ENCODE peak calls at places on chromosomes 13 and 19, in six cellular contexts. A, V, T, Y, N and C are unnamed samples.

GRCh38 chr13:34750078-34750703 is 191.9 kb upstream of the NBEA start:
- DNase-seq in A (no peak), V (peak), T (peak), Y (no peak), N (no peak), C (peak)

GRCh38 chr19:30217461-30217860 is 154.7 kb upstream of the ZNF536 start:
- DNase-seq in A (no peak), V (no peak), T (no peak), Y (no peak), N (no peak), C (no peak)

GRCh38 chr13:51278426-51279130 is 56.4 kb downstream of the FAM124A start:
- DNase-seq in A (no peak), V (no peak), T (no peak), Y (no peak), N (no peak), C (no peak)

GRCh38 chr19:32349724-32350475 is 4.5 kb downstream of the ZNF507 start:
- DNase-seq in A (no peak), V (no peak), T (no peak), Y (no peak), N (peak), C (no peak)

GRCh38 chr19:18659281-18660050 is 22.6 kb downstream of the KLHL26 start:
- DNase-seq in A (no peak), V (peak), T (no peak), Y (no peak), N (no peak), C (no peak)

GRCh38 chr13:21902709-21903098 is 231.8 kb downstream of the FGF9 start:
- DNase-seq in A (no peak), V (no peak), T (no peak), Y (no peak), N (no peak), C (no peak)

GRCh38 chr19:38046254-38047047 is 139.4 kb downstream of the SIPA1L3 start:
- DNase-seq in A (no peak), V (no peak), T (no peak), Y (peak), N (no peak), C (peak)

GRCh38 chr19:42185281-42185680 is 32.2 kb downstream of the DEDD2 start:
- DNase-seq in A (no peak), V (no peak), T (no peak), Y (no peak), N (peak), C (no peak)

GRCh38 chr13:25179011-25179410 is 6.9 kb upstream of the AMER2 start:
- DNase-seq in A (no peak), V (no peak), T (no peak), Y (no peak), N (no peak), C (no peak)

GRCh38 chr13:39417643-39418042 is 185.3 kb downstream of the LHFPL6 start:
- DNase-seq in A (no peak), V (no peak), T (no peak), Y (no peak), N (peak), C (no peak)

GRCh38 chr13:30659980-30660379 is 42.3 kb downstream of the USPL1 start:
- DNase-seq in A (no peak), V (no peak), T (no peak), Y (no peak), N (no peak), C (no peak)

GRCh38 chr13:40389081-40389641 is 277.3 kb downstream of the FOXO1 start:
- DNase-seq in A (no peak), V (no peak), T (no peak), Y (no peak), N (no peak), C (no peak)

GRCh38 chr19:2014731-2015610 is 543 bp downstream of the BTBD2 start:
- DNase-seq in A (no peak), V (no peak), T (peak), Y (no peak), N (no peak), C (no peak)

GRCh38 chr19:19900124-19900523 is 622 bp upstream of the ZNF93 start:
- DNase-seq in A (no peak), V (no peak), T (no peak), Y (no peak), N (peak), C (no peak)

GRCh38 chr19:1237027-1237659 is 662 bp downstream of the CBARP start:
- DNase-seq in A (no peak), V (no peak), T (peak), Y (no peak), N (no peak), C (no peak)

GRCh38 chr13:26060366-26060765 is 8.6 kb upstream of the SHISA2 start:
- DNase-seq in A (no peak), V (no peak), T (no peak), Y (no peak), N (no peak), C (no peak)

GRCh38 chr13:101749584-101749983 is 297.1 kb downstream of the ITGBL1 start:
- DNase-seq in A (no peak), V (no peak), T (no peak), Y (no peak), N (no peak), C (no peak)

GRCh38 chr19:38145627-38146026 is 78.4 kb downstream of the DPF1 start:
- DNase-seq in A (no peak), V (no peak), T (no peak), Y (no peak), N (no peak), C (no peak)

GRCh38 chr13:102291587-102292218 is 110.1 kb downstream of the FGF14 start:
- DNase-seq in A (no peak), V (no peak), T (no peak), Y (no peak), N (peak), C (no peak)

GRCh38 chr19:18020212-18021067 is 12.5 kb downstream of the ARRDC2 start:
- DNase-seq in A (no peak), V (peak), T (no peak), Y (peak), N (peak), C (peak)

GRCh38 chr13:100652510-100652909 is 22.1 kb downstream of the TMTC4 start:
- DNase-seq in A (no peak), V (no peak), T (no peak), Y (no peak), N (no peak), C (no peak)

GRCh38 chr13:66660013-66660804 is 569.9 kb downstream of the PCDH9 start:
- DNase-seq in A (peak), V (no peak), T (no peak), Y (no peak), N (peak), C (no peak)

GRCh38 chr13:49421391-49421790 is 22.5 kb downstream of the CAB39L start:
- DNase-seq in A (peak), V (no peak), T (no peak), Y (no peak), N (no peak), C (peak)

GRCh38 chr19:37989855-37990254 is 82.8 kb downstream of the SIPA1L3 start:
- DNase-seq in A (no peak), V (no peak), T (no peak), Y (no peak), N (no peak), C (no peak)

GRCh38 chr19:10111405-10111811 is at the start of gene P2RY11:
- DNase-seq in A (no peak), V (no peak), T (no peak), Y (no peak), N (no peak), C (peak)

GRCh38 chr19:10110076-10110971 is 1.2 kb upstream of the P2RY11 start:
- DNase-seq in A (no peak), V (no peak), T (no peak), Y (no peak), N (no peak), C (peak)

GRCh38 chr19:10107817-10108367 is 1.7 kb downstream of the PPAN start:
- DNase-seq in A (no peak), V (no peak), T (no peak), Y (no peak), N (no peak), C (no peak)

GRCh38 chr19:10110972-10111317 is 548 bp upstream of the P2RY11 start:
- DNase-seq in A (no peak), V (no peak), T (no peak), Y (no peak), N (no peak), C (no peak)

DNA sequence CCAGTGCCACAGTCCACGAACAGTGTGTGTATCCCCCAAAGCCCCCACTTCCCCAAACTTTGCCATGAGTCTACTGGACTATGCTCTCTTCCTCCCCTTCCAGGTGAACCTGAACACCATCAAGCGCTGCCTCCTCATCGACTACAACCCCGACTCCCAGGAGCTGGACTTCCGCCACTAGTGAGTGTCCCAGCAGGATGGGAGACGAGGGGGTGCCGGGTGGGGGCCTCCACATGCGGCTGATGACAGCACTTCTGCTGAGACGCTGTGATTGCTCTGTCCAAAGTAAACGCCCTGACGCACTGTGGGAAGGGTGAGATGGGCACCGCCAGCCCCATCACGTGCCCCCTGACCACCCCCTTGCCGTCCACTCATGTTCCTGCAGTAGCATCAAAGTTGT is 2.0 kb upstream of the P2RY11 start:
- DNase-seq in A (no peak), V (no peak), T (no peak), Y (no peak), N (no peak), C (no peak)
- TF ChIP-seq POLR2A in A (no peak), V (no peak), T (no peak), Y (no peak), N (no peak), C (no peak)

GRCh38 chr19:8363803-8364771 is at the start of gene ANGPTL4:
- DNase-seq in A (peak), V (peak), T (peak), Y (peak), N (peak), C (peak)
- TF ChIP-seq POLR2A in A (peak), V (peak), T (peak), Y (no peak), N (peak), C (peak)

GRCh38 chr19:4721196-4721595 is 2.4 kb downstream of the DPP9 start:
- DNase-seq in A (no peak), V (no peak), T (no peak), Y (no peak), N (no peak), C (no peak)

GRCh38 chr19:4724252-4724514 is 541 bp upstream of the DPP9 start:
- DNase-seq in A (no peak), V (no peak), T (no peak), Y (no peak), N (no peak), C (peak)

GRCh38 chr19:4720037-4720700 is 3.5 kb downstream of the DPP9 start:
- DNase-seq in A (no peak), V (no peak), T (peak), Y (no peak), N (no peak), C (no peak)

GRCh38 chr19:4722671-4723464 is 774 bp downstream of the DPP9 start:
- DNase-seq in A (no peak), V (peak), T (peak), Y (peak), N (peak), C (no peak)

GRCh38 chr19:4723465-4724251 is at the start of gene DPP9:
- DNase-seq in A (peak), V (peak), T (peak), Y (peak), N (peak), C (peak)
- TF ChIP-seq POLR2A in A (no peak), V (peak), T (peak), Y (no peak), N (no peak), C (peak)

GRCh38 chr13:32135655-32136054 is 104.1 kb downstream of the FRY start:
- DNase-seq in A (no peak), V (no peak), T (no peak), Y (no peak), N (peak), C (no peak)

GRCh38 chr13:32134241-32134801 is 102.7 kb downstream of the FRY start:
- DNase-seq in A (no peak), V (no peak), T (no peak), Y (no peak), N (peak), C (no peak)

GRCh38 chr13:32136716-32137115 is 105.1 kb downstream of the FRY start:
- DNase-seq in A (no peak), V (no peak), T (no peak), Y (no peak), N (no peak), C (no peak)

GRCh38 chr13:32134991-32135390 is 103.4 kb downstream of the FRY start:
- DNase-seq in A (no peak), V (no peak), T (no peak), Y (no peak), N (no peak), C (no peak)

GRCh38 chr13:32136061-32136460 is 104.5 kb downstream of the FRY start:
- DNase-seq in A (no peak), V (no peak), T (no peak), Y (no peak), N (no peak), C (no peak)
- TF ChIP-seq POLR2A in A (no peak), V (no peak), T (no peak), Y (no peak), N (no peak), C (no peak)

DNA sequence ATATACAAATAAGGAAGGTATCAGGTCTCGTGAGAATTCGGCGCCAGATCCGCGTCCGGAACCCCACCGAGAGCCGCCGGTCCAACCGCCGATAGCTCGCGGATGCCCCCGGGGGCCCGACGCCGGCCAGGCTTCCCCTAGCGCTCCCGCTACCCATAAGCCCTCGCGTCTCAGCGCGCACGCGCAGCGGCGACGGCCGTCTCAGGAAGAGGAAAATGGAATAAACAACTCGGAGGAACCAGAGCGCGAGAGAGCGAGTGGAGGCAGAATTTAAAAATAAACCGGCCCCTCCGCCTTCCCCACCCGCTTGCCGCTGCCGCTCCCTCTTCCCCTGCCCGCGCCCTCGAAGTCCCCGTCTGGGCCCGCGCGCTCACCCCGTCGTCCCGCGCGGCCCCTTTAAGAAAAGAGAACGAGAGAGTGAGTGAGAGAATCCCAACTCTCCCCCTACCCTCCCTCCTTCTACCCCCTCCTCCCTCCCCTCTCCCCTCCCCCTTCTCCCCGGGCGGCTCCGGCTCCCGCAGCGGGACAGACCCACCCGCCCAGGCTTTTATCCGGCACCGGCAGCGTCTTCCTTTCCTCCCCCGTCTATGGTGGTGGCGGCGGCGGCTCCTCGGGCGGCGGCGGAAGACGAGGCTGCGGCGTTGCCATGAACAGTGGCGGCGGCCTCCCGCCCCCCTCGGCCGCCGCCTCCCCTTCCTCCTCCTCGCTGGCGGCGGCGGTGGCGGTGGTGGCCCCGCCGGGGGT is at the start of gene PAN3:
- DNase-seq in A (peak), V (peak), T (peak), Y (peak), N (peak), C (peak)
- TF ChIP-seq POLR2A in A (peak), V (peak), T (peak), Y (no peak), N (peak), C (peak)